ENCODE peak calls at places on chromosomes 3 and 15, in eight cellular contexts. Y is fibroblast of mammary gland, Q is endodermal cell, F is choroid plexus epithelial cell, N is lower leg skin, E is BE2C, P is psoas muscle, O is GM12865. B is an unnamed sample.

GRCh38 chr3:113695426-113695817 is 1.0 kb downstream of the USF3 start:
- DNase-seq in Y (no peak), Q (no peak), F (peak), N (no peak), E (no peak), P (no peak), O (peak), B (no peak)

GRCh38 chr3:126962756-126963155 is 20.2 kb upstream of the PLXNA1 start:
- DNase-seq in Y (no peak), Q (no peak), F (no peak), N (peak), E (no peak), P (no peak), O (no peak), B (no peak)

GRCh38 chr3:177752841-177753240 is 555.6 kb upstream of the TBL1XR1 start:
- DNase-seq in Y (no peak), Q (no peak), F (no peak), N (no peak), E (peak), P (no peak), O (no peak), B (no peak)

GRCh38 chr3:46844397-46844796 is 18.8 kb downstream of the MYL3 start:
- DNase-seq in Y (no peak), Q (peak), F (no peak), N (no peak), E (no peak), P (no peak), O (no peak), B (no peak)

GRCh38 chr3:33030802-33031201 is 66.1 kb downstream of the GLB1 start:
- DNase-seq in Y (no peak), Q (no peak), F (no peak), N (no peak), E (no peak), P (no peak), O (peak), B (no peak)

GRCh38 chr3:58260261-58260731 is 22.7 kb downstream of the ABHD6 start:
- DNase-seq in Y (peak), Q (peak), F (peak), N (no peak), E (no peak), P (no peak), O (no peak), B (peak)

GRCh38 chr15:78067328-78068241 is 9.9 kb downstream of the TBC1D2B start:
- DNase-seq in Y (no peak), Q (no peak), F (no peak), N (no peak), E (peak), P (no peak), O (no peak), B (no peak)

GRCh38 chr15:95300958-95301357 is 1029.5 kb upstream of the NR2F2 start:
- DNase-seq in Y (peak), Q (no peak), F (peak), N (no peak), E (no peak), P (no peak), O (peak), B (no peak)

GRCh38 chr3:81419196-81419595 is 342.2 kb downstream of the GBE1 start:
- DNase-seq in Y (peak), Q (no peak), F (peak), N (no peak), E (no peak), P (no peak), O (no peak), B (no peak)

GRCh38 chr3:151686257-151686656 is 47.5 kb upstream of the AADACL2 start:
- DNase-seq in Y (no peak), Q (peak), F (no peak), N (no peak), E (no peak), P (no peak), O (no peak), B (no peak)
- TF ChIP-seq CTCF in Y (no peak), Q (no peak), F (no peak), N (no peak), E (no peak), P (no peak), O (no peak), B (no peak)

GRCh38 chr3:172151610-172152293 is 112.4 kb downstream of the FNDC3B start:
- DNase-seq in Y (no peak), Q (no peak), F (no peak), N (no peak), E (no peak), P (no peak), O (no peak), B (no peak)

GRCh38 chr3:172150896-172151295 is 111.5 kb downstream of the FNDC3B start:
- DNase-seq in Y (no peak), Q (no peak), F (no peak), N (no peak), E (no peak), P (no peak), O (no peak), B (no peak)

GRCh38 chr3:172152869-172153268 is 113.5 kb downstream of the FNDC3B start:
- DNase-seq in Y (peak), Q (no peak), F (peak), N (no peak), E (no peak), P (no peak), O (no peak), B (no peak)

GRCh38 chr3:172153335-172153861 is 114.0 kb downstream of the FNDC3B start:
- DNase-seq in Y (peak), Q (peak), F (peak), N (peak), E (peak), P (peak), O (no peak), B (peak)

GRCh38 chr3:172152294-172152649 is 112.9 kb downstream of the FNDC3B start:
- DNase-seq in Y (no peak), Q (no peak), F (no peak), N (no peak), E (no peak), P (no peak), O (no peak), B (no peak)
- H3K4me3 ChIP-seq in Y (no peak), Q (no peak), F (no peak), N (no peak), E (no peak), P (peak), O (no peak), B (no peak)

GRCh38 chr3:104610730-104611652 is 755.7 kb upstream of the ALCAM start:
- DNase-seq in Y (no peak), Q (no peak), F (no peak), N (no peak), E (no peak), P (no peak), O (no peak), B (no peak)
- TF ChIP-seq CTCF in Y (no peak), Q (peak), F (no peak), N (no peak), E (no peak), P (no peak), O (no peak), B (peak)

DNA sequence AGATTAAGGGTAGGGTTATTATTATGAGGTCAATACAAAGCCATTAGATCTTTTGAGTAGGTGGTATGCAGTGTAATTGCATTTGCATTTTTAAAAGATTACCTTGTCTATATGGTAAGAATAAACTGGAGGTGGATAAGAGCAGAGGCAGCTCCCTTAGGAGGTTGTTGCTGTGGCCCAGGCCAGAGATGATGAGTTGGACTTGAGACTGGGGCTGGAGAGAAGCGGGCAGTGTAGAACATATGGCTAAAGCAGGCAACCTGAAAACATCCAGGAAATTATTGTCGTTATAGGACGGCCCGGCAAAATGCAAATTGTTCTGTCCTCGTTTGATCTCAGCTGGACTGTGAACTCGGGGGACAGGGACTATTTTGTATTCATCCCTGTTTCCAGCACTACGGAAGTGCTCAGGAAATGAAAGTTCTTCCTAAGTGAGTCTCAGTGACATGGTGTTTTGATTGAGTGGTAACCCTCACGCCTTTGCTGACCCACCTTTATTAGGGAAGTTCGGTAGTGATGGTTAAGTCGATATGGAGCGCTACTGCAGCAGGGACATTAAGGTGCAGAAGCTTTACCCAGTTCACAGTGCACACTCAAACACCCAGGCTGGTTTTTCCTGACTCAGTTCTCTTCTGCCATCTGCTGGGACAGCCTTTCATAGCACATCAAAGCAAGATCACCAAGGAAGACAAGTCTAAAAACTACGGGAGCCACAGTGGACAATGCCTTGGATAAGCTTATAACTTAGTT is 27.2 kb upstream of the VPS33B start:
- DNase-seq in Y (peak), Q (peak), F (peak), N (no peak), E (peak), P (no peak), O (peak), B (peak)
- H3K4me3 ChIP-seq in Y (no peak), Q (no peak), F (peak), N (no peak), E (no peak), P (no peak), O (no peak), B (no peak)

DNA sequence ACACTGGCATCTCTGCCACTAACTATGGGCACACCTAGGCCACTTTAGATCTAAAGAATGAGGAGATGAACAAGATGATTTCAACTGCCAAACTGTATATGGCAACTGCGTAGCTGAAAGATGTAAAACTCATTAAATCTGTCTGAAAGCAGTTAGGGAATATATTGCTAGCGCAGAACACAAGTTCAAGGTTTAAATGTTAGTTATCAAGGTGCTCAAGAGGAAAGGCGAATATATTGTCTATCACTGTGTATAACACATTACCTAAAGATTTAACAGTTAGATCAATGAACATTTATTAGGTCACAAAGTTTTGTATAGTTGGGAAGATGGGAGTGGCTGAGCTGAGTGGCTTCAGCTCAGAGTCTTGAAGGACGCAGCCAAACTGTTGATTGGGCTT is 33.9 kb upstream of the PSMD6 start:
- DNase-seq in Y (no peak), Q (no peak), F (no peak), N (no peak), E (no peak), P (no peak), O (no peak), B (no peak)
- TF ChIP-seq CTCF in Y (no peak), Q (no peak), F (no peak), N (no peak), E (no peak), P (no peak), O (no peak), B (no peak)

B was measured in AG09309.